ENCODE peak calls at places on chromosomes 3 and 15, in four cellular contexts. K is putamen; D is activated naive CD8-positive, alpha-beta T cell treated with anti-CD3 and anti-CD28 coated beads, Interleukin-2, amount 50 U/mL, for 24 hours; P is iris pigment epithelial cell. T is an unnamed sample.

GRCh38 chr3:155676252-155676981 is 68.5 kb downstream of the PLCH1 start:
- DNase-seq in K (no peak), D (no peak), P (peak), T (peak)

GRCh38 chr3:99639579-99639978 is 1.2 kb downstream of the COL8A1 start:
- DNase-seq in K (no peak), D (no peak), P (no peak), T (no peak)

GRCh38 chr3:109922898-109923297 is 585.6 kb upstream of the DPPA4 start:
- DNase-seq in K (no peak), D (no peak), P (no peak), T (no peak)

GRCh38 chr15:70358871-70359647 is 261.3 kb upstream of the TLE3 start:
- DNase-seq in K (no peak), D (no peak), P (no peak), T (no peak)

GRCh38 chr3:157311633-157312365 is 124.9 kb upstream of the PTX3 start:
- DNase-seq in K (no peak), D (no peak), P (peak), T (peak)

GRCh38 chr3:13654330-13655073 is 105.6 kb downstream of the FBLN2 start:
- DNase-seq in K (no peak), D (peak), P (no peak), T (no peak)

GRCh38 chr3:171765511-171765887 is 44.8 kb downstream of the PLD1 start:
- DNase-seq in K (no peak), D (no peak), P (no peak), T (no peak)

GRCh38 chr3:195151402-195151801 is 119.6 kb downstream of the XXYLT1 start:
- DNase-seq in K (no peak), D (no peak), P (no peak), T (no peak)

GRCh38 chr15:79981861-79982455 is 11.0 kb upstream of the BCL2A1 start:
- DNase-seq in K (no peak), D (no peak), P (no peak), T (no peak)

GRCh38 chr3:117243657-117244056 is 534.1 kb downstream of the TUSC7 start:
- DNase-seq in K (no peak), D (no peak), P (no peak), T (no peak)

GRCh38 chr3:112973325-112974177 is 1.4 kb downstream of the CD200R1 start:
- DNase-seq in K (peak), D (peak), P (no peak), T (no peak)

GRCh38 chr3:9396301-9396631 is 1.1 kb upstream of the SETD5 start:
- DNase-seq in K (no peak), D (peak), P (peak), T (peak)